ENCODE peak calls at places on chromosomes 5 and 9, in nine cellular contexts. One of them, this sample, is unnamed.

GRCh38 chr5:169244812-169245211 is 56.1 kb downstream of the SLIT3 start:
- DNase-seq in anterior cingulate cortex: no peak
- DNase-seq in C1 segment of cervical spinal cord: no peak
- DNase-seq in osteocyte: no peak
- DNase-seq in cardiac septum: no peak
- DNase-seq in NCI-H526 treated with DMSO at 0.1 percent for 48 hours: no peak
- DNase-seq in uterus: no peak
- DNase-seq in OCI-LY7: no peak
- DNase-seq in omental fat pad: no peak
- DNase-seq in this sample: no peak

GRCh38 chr5:69238760-69239251 is 4.1 kb downstream of the CDK7 start:
- DNase-seq in cardiac septum: no peak
- DNase-seq in anterior cingulate cortex: no peak
- DNase-seq in OCI-LY7: no peak
- DNase-seq in uterus: no peak
- DNase-seq in omental fat pad: no peak
- DNase-seq in osteocyte: no peak
- DNase-seq in C1 segment of cervical spinal cord: no peak
- DNase-seq in NCI-H526 treated with DMSO at 0.1 percent for 48 hours: no peak
- DNase-seq in this sample: no peak

GRCh38 chr5:84618262-84618661 is 233.6 kb upstream of the EDIL3 start:
- DNase-seq in anterior cingulate cortex: no peak
- DNase-seq in uterus: no peak
- DNase-seq in C1 segment of cervical spinal cord: no peak
- DNase-seq in omental fat pad: no peak
- DNase-seq in OCI-LY7: no peak
- DNase-seq in cardiac septum: no peak
- DNase-seq in osteocyte: no peak
- DNase-seq in NCI-H526 treated with DMSO at 0.1 percent for 48 hours: no peak
- DNase-seq in this sample: no peak

GRCh38 chr5:157352756-157353340 is 86.9 kb downstream of the CYFIP2 start:
- DNase-seq in osteocyte: no peak
- DNase-seq in uterus: no peak
- DNase-seq in omental fat pad: no peak
- DNase-seq in anterior cingulate cortex: no peak
- DNase-seq in cardiac septum: no peak
- DNase-seq in OCI-LY7: no peak
- DNase-seq in C1 segment of cervical spinal cord: no peak
- DNase-seq in NCI-H526 treated with DMSO at 0.1 percent for 48 hours: no peak
- DNase-seq in this sample: no peak

GRCh38 chr9:131530546-131530929 is 525 bp downstream of the UCK1 start:
- DNase-seq in C1 segment of cervical spinal cord: no peak
- DNase-seq in cardiac septum: no peak
- DNase-seq in anterior cingulate cortex: no peak
- DNase-seq in omental fat pad: no peak
- DNase-seq in uterus: peak
- DNase-seq in OCI-LY7: peak
- DNase-seq in osteocyte: no peak
- DNase-seq in NCI-H526 treated with DMSO at 0.1 percent for 48 hours: no peak
- DNase-seq in this sample: no peak

GRCh38 chr5:128494516-128494915 is 43.5 kb downstream of the FBN2 start:
- DNase-seq in OCI-LY7: no peak
- DNase-seq in cardiac septum: no peak
- DNase-seq in omental fat pad: no peak
- DNase-seq in NCI-H526 treated with DMSO at 0.1 percent for 48 hours: no peak
- DNase-seq in uterus: no peak
- DNase-seq in C1 segment of cervical spinal cord: no peak
- DNase-seq in osteocyte: no peak
- DNase-seq in anterior cingulate cortex: no peak
- DNase-seq in this sample: no peak

GRCh38 chr9:114779352-114779845 is 26.4 kb downstream of the TNFSF15 start:
- DNase-seq in anterior cingulate cortex: no peak
- DNase-seq in NCI-H526 treated with DMSO at 0.1 percent for 48 hours: no peak
- DNase-seq in omental fat pad: no peak
- DNase-seq in C1 segment of cervical spinal cord: no peak
- DNase-seq in osteocyte: peak
- DNase-seq in uterus: peak
- DNase-seq in OCI-LY7: no peak
- DNase-seq in cardiac septum: no peak
- DNase-seq in this sample: no peak

GRCh38 chr5:51279983-51280382 is 103.3 kb upstream of the ISL1 start:
- DNase-seq in C1 segment of cervical spinal cord: no peak
- DNase-seq in OCI-LY7: no peak
- DNase-seq in cardiac septum: no peak
- DNase-seq in anterior cingulate cortex: no peak
- DNase-seq in uterus: no peak
- DNase-seq in osteocyte: no peak
- DNase-seq in NCI-H526 treated with DMSO at 0.1 percent for 48 hours: no peak
- DNase-seq in omental fat pad: no peak
- DNase-seq in this sample: no peak

GRCh38 chr9:86966852-86967511 is 19.7 kb upstream of the GAS1 start:
- DNase-seq in osteocyte: no peak
- DNase-seq in OCI-LY7: no peak
- DNase-seq in anterior cingulate cortex: no peak
- DNase-seq in NCI-H526 treated with DMSO at 0.1 percent for 48 hours: no peak
- DNase-seq in uterus: no peak
- DNase-seq in C1 segment of cervical spinal cord: no peak
- DNase-seq in cardiac septum: no peak
- DNase-seq in omental fat pad: no peak
- DNase-seq in this sample: no peak

GRCh38 chr9:22389271-22389670 is 57.4 kb upstream of the DMRTA1 start:
- DNase-seq in uterus: no peak
- DNase-seq in C1 segment of cervical spinal cord: no peak
- DNase-seq in cardiac septum: no peak
- DNase-seq in anterior cingulate cortex: no peak
- DNase-seq in NCI-H526 treated with DMSO at 0.1 percent for 48 hours: no peak
- DNase-seq in OCI-LY7: no peak
- DNase-seq in omental fat pad: no peak
- DNase-seq in osteocyte: no peak
- DNase-seq in this sample: no peak

This sample was measured in chondrocyte.